ENCODE peak calls at places on chromosome 19, in nine cellular contexts. E is transverse colon; T is NCI-H2081; B is stimulated activated CD4-positive, alpha-beta T cell treated with anti-CD3 and anti-CD28 coated beads, Interleukin-4, amount 100 ng/mL, for 1 hour; V is fibroblast of the aortic adventitia; J is activated CD4-positive, CD25-positive, alpha-beta regulatory T cell; D is endothelial cell; C is fibroblast of the conjunctiva; I is HFF-Myc. M is an unnamed sample.

GRCh38 chr19:48999481-49000325 is 6.0 kb downstream of the RUVBL2 start:
- DNase-seq in E (peak), T (peak), B (peak), V (peak), J (peak), D (peak), C (peak), I (no peak), M (no peak)

GRCh38 chr19:1468274-1469199 is 10.5 kb downstream of the C19orf25 start:
- DNase-seq in E (no peak), T (no peak), B (peak), V (peak), J (no peak), D (no peak), C (no peak), I (no peak), M (no peak)

GRCh38 chr19:49057636-49058234 is at the start of gene CGB7:
- DNase-seq in E (peak), T (no peak), B (no peak), V (peak), J (no peak), D (peak), C (peak), I (no peak), M (no peak)

GRCh38 chr19:5824791-5825577 is 14.5 kb downstream of the FUT6 start:
- DNase-seq in E (no peak), T (no peak), B (no peak), V (no peak), J (no peak), D (no peak), C (no peak), I (no peak), M (no peak)

GRCh38 chr19:52742516-52742915 is 7.7 kb upstream of the ZNF611 start:
- DNase-seq in E (no peak), T (no peak), B (no peak), V (no peak), J (no peak), D (no peak), C (no peak), I (no peak), M (no peak)

GRCh38 chr19:55384576-55385235 is 614 bp upstream of the TMEM238 start:
- DNase-seq in E (peak), T (peak), B (peak), V (no peak), J (no peak), D (no peak), C (no peak), I (no peak), M (peak)

GRCh38 chr19:37654833-37655688 is at the start of gene ZFP30:
- DNase-seq in E (peak), T (peak), B (peak), V (peak), J (peak), D (peak), C (peak), I (peak), M (peak)

GRCh38 chr19:4067396-4068057 is 828 bp upstream of the ZBTB7A start:
- DNase-seq in E (no peak), T (no peak), B (no peak), V (no peak), J (peak), D (peak), C (no peak), I (no peak), M (no peak)

GRCh38 chr19:54266133-54266532 is 9.1 kb upstream of the LILRB5 start:
- DNase-seq in E (peak), T (peak), B (peak), V (peak), J (peak), D (peak), C (peak), I (peak), M (no peak)

GRCh38 chr19:40147693-40148347 is 43.4 kb upstream of the MAP3K10 start:
- DNase-seq in E (peak), T (no peak), B (no peak), V (peak), J (no peak), D (no peak), C (peak), I (peak), M (no peak)

GRCh38 chr19:7637374-7638256 is 705 bp downstream of the STXBP2 start:
- DNase-seq in E (peak), T (no peak), B (no peak), V (no peak), J (no peak), D (no peak), C (no peak), I (no peak), M (no peak)

GRCh38 chr19:49701271-49701786 is 10.4 kb downstream of the CPT1C start:
- DNase-seq in E (no peak), T (no peak), B (no peak), V (no peak), J (no peak), D (no peak), C (no peak), I (no peak), M (no peak)

GRCh38 chr19:51274037-51274370 is 23.1 kb downstream of the SIGLECL1 start:
- DNase-seq in E (no peak), T (no peak), B (no peak), V (no peak), J (no peak), D (no peak), C (no peak), I (no peak), M (no peak)

GRCh38 chr19:18612051-18612771 is 459 bp upstream of the TMEM59L start:
- DNase-seq in E (no peak), T (no peak), B (no peak), V (no peak), J (no peak), D (no peak), C (no peak), I (no peak), M (no peak)

GRCh38 chr19:15288146-15288963 is 44.0 kb downstream of the BRD4 start:
- DNase-seq in E (no peak), T (peak), B (no peak), V (no peak), J (no peak), D (no peak), C (no peak), I (peak), M (peak)

GRCh38 chr19:10871711-10872550 is 578 bp downstream of the CARM1 start:
- DNase-seq in E (peak), T (peak), B (peak), V (no peak), J (no peak), D (peak), C (no peak), I (no peak), M (no peak)

GRCh38 chr19:45514376-45515051 is 7.2 kb downstream of the VASP start:
- DNase-seq in E (peak), T (no peak), B (no peak), V (no peak), J (no peak), D (no peak), C (no peak), I (no peak), M (no peak)

GRCh38 chr19:36973021-36973843 is 57.1 kb downstream of the ZNF568 start:
- DNase-seq in E (peak), T (no peak), B (peak), V (peak), J (peak), D (peak), C (peak), I (peak), M (peak)

M was measured in putamen.